ENCODE peak calls at places on chromosomes 5 and 9, in ten cellular contexts. O, X, U, L, F, Q, A, K, N and V are unnamed samples.

GRCh38 chr5:5158472-5158895 is 18.4 kb downstream of the ADAMTS16 start:
- DNase-seq in O (no peak), X (no peak), U (no peak), L (no peak), F (no peak), Q (no peak), A (no peak), K (no peak), N (no peak), V (no peak)

GRCh38 chr5:94977437-94977836 is 307.5 kb downstream of the MCTP1 start:
- DNase-seq in O (no peak), X (no peak), U (no peak), L (no peak), F (no peak), Q (no peak), A (no peak), K (no peak), N (no peak), V (no peak)

GRCh38 chr5:108381034-108381954 is 604 bp downstream of the FBXL17 start:
- DNase-seq in O (peak; percentile 84), X (peak; percentile 90), U (peak; percentile 75), L (peak; percentile 85), F (peak; percentile 79), Q (peak; percentile 62), A (peak; percentile 89), K (peak; percentile 66), N (no peak), V (no peak)

GRCh38 chr5:76771705-76772405 is 47.0 kb upstream of the F2RL1 start:
- DNase-seq in O (no peak), X (no peak), U (no peak), L (no peak), F (no peak), Q (no peak), A (no peak), K (no peak), N (no peak), V (no peak)

GRCh38 chr9:129336601-129337286 is 158.7 kb upstream of the IER5L start:
- DNase-seq in O (no peak), X (peak; percentile 64), U (peak; percentile 83), L (no peak), F (no peak), Q (peak; percentile 58), A (peak; percentile 63), K (no peak), N (no peak), V (no peak)

GRCh38 chr9:120740135-120740534 is 25.9 kb upstream of the MEGF9 start:
- DNase-seq in O (no peak), X (no peak), U (no peak), L (no peak), F (no peak), Q (no peak), A (no peak), K (no peak), N (no peak), V (no peak)

GRCh38 chr9:32866292-32866691 is 83.0 kb downstream of the TMEM215 start:
- DNase-seq in O (no peak), X (no peak), U (no peak), L (no peak), F (no peak), Q (peak; percentile 53), A (no peak), K (no peak), N (no peak), V (no peak)

GRCh38 chr5:127562252-127562651 is 44.8 kb downstream of the PRRC1 start:
- DNase-seq in O (no peak), X (no peak), U (peak; percentile 2), L (no peak), F (no peak), Q (no peak), A (no peak), K (no peak), N (no peak), V (no peak)

GRCh38 chr9:87792831-87793288 is 66.9 kb downstream of the CTSL start:
- DNase-seq in O (no peak), X (peak; percentile 83), U (no peak), L (peak; percentile 62), F (peak; percentile 61), Q (peak; percentile 23), A (peak; percentile 37), K (peak; percentile 68), N (peak; percentile 18), V (no peak)

GRCh38 chr9:18743976-18744375 is 270.0 kb downstream of the ADAMTSL1 start:
- DNase-seq in O (no peak), X (no peak), U (no peak), L (no peak), F (no peak), Q (no peak), A (no peak), K (no peak), N (peak; percentile 45), V (no peak)

GRCh38 chr9:70673844-70674243 is 259.4 kb upstream of the KLF9 start:
- DNase-seq in O (no peak), X (no peak), U (no peak), L (no peak), F (no peak), Q (no peak), A (no peak), K (no peak), N (no peak), V (no peak)

GRCh38 chr5:159215886-159216285 is 6.5 kb upstream of the RNF145 start:
- DNase-seq in O (no peak), X (no peak), U (no peak), L (no peak), F (no peak), Q (no peak), A (no peak), K (no peak), N (no peak), V (no peak)

GRCh38 chr5:94316916-94317838 is 301.2 kb downstream of the KIAA0825 start:
- DNase-seq in O (no peak), X (no peak), U (no peak), L (no peak), F (no peak), Q (no peak), A (no peak), K (no peak), N (no peak), V (no peak)

GRCh38 chr5:76999451-76999850 is 30.8 kb upstream of the AGGF1 start:
- DNase-seq in O (no peak), X (no peak), U (peak; percentile 11), L (no peak), F (no peak), Q (no peak), A (no peak), K (no peak), N (no peak), V (peak; percentile 9)

GRCh38 chr5:65803699-65804426 is 81.9 kb downstream of the NLN start:
- DNase-seq in O (no peak), X (no peak), U (no peak), L (no peak), F (no peak), Q (no peak), A (no peak), K (no peak), N (no peak), V (no peak)

GRCh38 chr9:82490019-82490499 is 501.5 kb downstream of the SPATA31D1 start:
- DNase-seq in O (no peak), X (no peak), U (no peak), L (no peak), F (no peak), Q (no peak), A (no peak), K (no peak), N (peak; percentile 53), V (peak; percentile 78)

DNA sequence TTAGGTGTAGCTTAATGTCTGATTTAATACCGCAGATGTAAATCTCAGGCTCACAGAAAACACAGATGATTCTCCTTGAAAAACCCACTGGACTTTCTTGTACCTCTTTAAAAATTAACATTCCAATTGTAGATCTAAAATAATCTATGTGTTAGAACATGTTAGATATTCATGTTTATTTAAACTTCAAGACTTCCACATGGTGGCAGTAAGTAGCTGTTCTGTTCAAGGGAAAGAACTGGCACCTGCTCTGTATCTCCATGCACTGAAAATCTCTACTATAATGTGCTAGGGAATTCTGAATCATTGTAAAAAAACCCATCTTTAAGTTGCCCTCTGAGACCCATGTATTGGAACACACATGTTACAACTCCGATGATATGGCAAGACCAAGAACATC is 366.9 kb downstream of the DMRTA1 start:
- DNase-seq in O (no peak), X (no peak), U (peak; percentile 0), L (no peak), F (no peak), Q (no peak), A (no peak), K (no peak), N (no peak), V (no peak)
- TF ChIP-seq CTCF in O (peak; percentile 30), X (no peak), U (peak; percentile 15), L (no peak), F (no peak), Q (peak; percentile 37), A (no peak), K (no peak), N (peak; percentile 28), V (peak; percentile 21)

GRCh38 chr5:2756764-2757163 is 5.3 kb upstream of the IRX2 start:
- DNase-seq in O (no peak), X (no peak), U (no peak), L (no peak), F (no peak), Q (no peak), A (no peak), K (no peak), N (no peak), V (no peak)
- H3K27me3 ChIP-seq in O (peaks cover 10% of the 10 kb centered on the region), X (peaks cover 82% of the 10 kb centered on the region), U (peaks cover 13% of the 10 kb centered on the region), L (peaks cover 100% of the 10 kb centered on the region), F (peaks cover 83% of the 10 kb centered on the region), Q (peaks cover 84% of the 10 kb centered on the region), A (no peaks in the 10 kb centered on the region), K (peaks cover 42% of the 10 kb centered on the region), N (peaks cover 41% of the 10 kb centered on the region), V (peaks cover 59% of the 10 kb centered on the region)

DNA sequence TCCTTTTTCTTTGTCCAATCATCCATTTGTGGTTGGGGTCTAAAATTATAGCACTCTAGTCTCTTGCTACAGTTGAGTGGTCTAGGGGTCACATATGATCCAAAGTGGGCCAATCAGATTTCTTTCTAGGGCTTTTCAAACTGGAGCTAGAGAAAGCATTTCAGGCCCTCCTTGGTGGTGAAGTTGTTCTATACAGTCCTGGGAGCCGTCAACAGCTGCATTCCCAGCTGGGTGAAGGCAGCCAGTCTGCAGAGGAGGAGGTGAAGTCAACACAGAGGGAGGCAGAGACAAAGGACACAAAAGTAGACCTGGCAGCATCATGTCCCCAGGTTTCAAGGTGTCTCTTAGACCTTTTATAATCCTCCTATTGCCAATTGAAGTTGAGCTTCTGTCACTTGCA is 518.2 kb downstream of the BNC2 start:
- DNase-seq in O (no peak), X (no peak), U (no peak), L (no peak), F (no peak), Q (no peak), A (no peak), K (no peak), N (no peak), V (no peak)
- H3K4me3 ChIP-seq in O (no peak overlapping the region), X (no peak overlapping the region), U (no peak overlapping the region), L (no peak overlapping the region), F (no peak overlapping the region), Q (no peak overlapping the region), A (no peak overlapping the region), K (no peak overlapping the region), N (no peak overlapping the region), V (no peak overlapping the region)

DNA sequence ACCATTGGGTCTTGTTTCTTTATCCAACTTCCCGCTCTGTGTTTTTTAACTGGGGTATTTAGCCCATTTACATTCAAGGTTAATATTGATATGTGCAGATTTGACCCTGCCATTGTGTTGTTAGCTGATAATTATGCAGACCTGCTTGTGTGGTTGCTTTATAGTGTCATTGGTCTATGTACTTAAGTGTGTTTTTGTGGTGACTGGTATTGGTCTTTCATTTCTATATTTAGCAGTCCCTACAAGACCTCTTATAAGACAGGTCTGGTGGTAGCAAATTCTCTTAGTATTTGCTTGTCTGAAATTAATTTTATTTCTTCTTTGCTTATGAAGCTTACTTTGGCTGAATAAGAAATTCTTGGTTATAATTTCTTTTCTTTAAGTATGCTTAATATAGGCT is 698.1 kb downstream of the DTWD2 start:
- DNase-seq in O (no peak), X (no peak), U (no peak), L (no peak), F (no peak), Q (no peak), A (no peak), K (no peak), N (no peak), V (no peak)
- TF ChIP-seq CTCF in O (no peak), X (no peak), U (no peak), L (no peak), F (no peak), Q (no peak), A (no peak), K (no peak), N (no peak), V (no peak)